ENCODE peak calls at places on chromosomes 3 and 15, in four cellular contexts. D is fibroblast of lung, Y is AG10803, J is A549. V is an unnamed sample.

GRCh38 chr15:78020007-78020406 is 57.5 kb downstream of the TBC1D2B start:
- DNase-seq in D (no peak), Y (no peak), J (no peak), V (no peak)

GRCh38 chr3:183085634-183086390 is 13.5 kb downstream of the MCCC1 start:
- DNase-seq in D (peak; percentile 69), Y (peak; percentile 28), J (peak; percentile 21), V (peak; percentile 27)

GRCh38 chr3:101144080-101144479 is 150.9 kb upstream of the ABI3BP start:
- DNase-seq in D (no peak), Y (no peak), J (no peak), V (no peak)

GRCh38 chr3:188775412-188775811 is 396.4 kb upstream of the TPRG1 start:
- DNase-seq in D (no peak), Y (no peak), J (no peak), V (no peak)

GRCh38 chr15:58139631-58140522 is 1.7 kb downstream of the AQP9 start:
- DNase-seq in D (no peak), Y (peak; percentile 82), J (no peak), V (peak; percentile 36)

GRCh38 chr3:11720220-11721113 is 76.8 kb upstream of the VGLL4 start:
- DNase-seq in D (peak; percentile 60), Y (peak; percentile 90), J (peak; percentile 84), V (peak; percentile 71)

GRCh38 chr15:71146597-71146996 is 31.3 kb downstream of the THSD4 start:
- DNase-seq in D (no peak), Y (no peak), J (no peak), V (no peak)

GRCh38 chr3:46998121-46998851 is 18.8 kb downstream of the NBEAL2 start:
- DNase-seq in D (peak; percentile 34), Y (peak; percentile 29), J (peak; percentile 69), V (peak; percentile 57)

GRCh38 chr15:28875461-28875965 is 10.3 kb upstream of the APBA2 start:
- DNase-seq in D (no peak), Y (no peak), J (no peak), V (no peak)

GRCh38 chr3:114219741-114220140 is 17.6 kb downstream of the ZNF80 start:
- DNase-seq in D (no peak), Y (no peak), J (no peak), V (no peak)

DNA sequence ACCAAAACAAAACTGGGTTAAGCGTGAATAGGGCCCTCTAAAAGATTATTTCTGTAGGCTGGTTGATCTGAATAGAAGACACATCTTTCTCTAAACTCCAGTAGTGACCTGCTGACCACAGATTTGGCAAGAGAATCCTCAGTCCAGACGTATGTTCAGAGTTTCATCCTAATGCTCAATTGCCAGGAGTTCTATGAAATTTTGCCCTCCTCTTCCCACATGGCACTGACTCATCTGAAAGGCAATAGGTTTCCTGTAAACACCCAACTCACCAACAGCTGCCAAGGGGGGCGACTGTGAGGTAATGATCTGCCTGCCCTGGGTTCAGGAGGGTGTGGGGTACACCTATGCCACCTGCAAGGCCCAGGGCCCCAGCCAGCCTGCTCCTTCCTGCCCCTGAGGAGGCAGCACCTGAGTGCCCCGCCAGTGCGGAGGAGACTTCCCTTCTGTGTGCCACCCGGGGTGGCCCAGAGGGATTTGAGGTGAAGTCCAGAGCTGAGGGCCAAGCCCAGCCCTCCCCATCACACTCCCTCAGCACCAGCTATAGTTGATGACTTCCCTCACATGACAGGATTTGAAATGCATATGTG is 8.4 kb upstream of the PLA2G4D start:
- DNase-seq in D (peak; percentile 53), Y (peak; percentile 36), J (no peak), V (peak; percentile 36)
- TF ChIP-seq CTCF in D (no peak), Y (no peak), J (no peak), V (no peak)

GRCh38 chr3:119296723-119297122 is 2.5 kb downstream of the ARHGAP31 start:
- DNase-seq in D (no peak), Y (peak; percentile 28), J (no peak), V (no peak)

GRCh38 chr3:119295816-119296484 is 1.8 kb downstream of the ARHGAP31 start:
- DNase-seq in D (peak; percentile 88), Y (peak; percentile 82), J (no peak), V (no peak)

GRCh38 chr3:119294889-119295769 is 946 bp downstream of the ARHGAP31 start:
- DNase-seq in D (peak; percentile 61), Y (peak; percentile 49), J (peak; percentile 28), V (peak; percentile 35)

GRCh38 chr3:119298565-119298941 is 4.4 kb downstream of the ARHGAP31 start:
- DNase-seq in D (no peak), Y (no peak), J (no peak), V (no peak)

GRCh38 chr3:119297169-119297568 is 3.0 kb downstream of the ARHGAP31 start:
- DNase-seq in D (peak; percentile 80), Y (peak; percentile 78), J (no peak), V (peak; percentile 67)
- H3K4me3 ChIP-seq in D (no peak overlapping the region), Y (peak overlapping the region; percentile 83), J (no peak overlapping the region), V (no peak overlapping the region)

DNA sequence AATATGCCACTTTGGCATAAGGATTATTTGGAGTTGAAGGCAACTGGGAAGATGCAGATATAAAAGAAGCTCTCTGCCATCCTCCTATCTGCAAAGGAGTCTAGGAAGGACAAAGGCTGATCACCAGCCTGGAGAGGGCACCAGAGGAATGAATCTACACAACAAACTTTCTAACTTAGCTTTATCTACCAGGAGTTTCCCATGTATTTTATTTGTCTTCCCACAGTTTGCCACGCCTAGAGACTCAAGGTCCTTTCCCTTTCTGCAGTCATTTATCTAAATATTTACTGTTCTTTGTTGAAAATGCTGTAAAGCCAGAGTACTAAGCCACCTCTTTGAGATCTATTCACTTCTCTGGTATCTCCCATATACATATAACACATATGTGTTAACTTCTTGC is 32.2 kb downstream of the GPR176 start:
- DNase-seq in D (peak; percentile 35), Y (peak; percentile 59), J (peak; percentile 50), V (peak; percentile 67)
- TF ChIP-seq CTCF in D (peak; percentile 20), Y (peak; percentile 57), J (peak; percentile 32), V (peak; percentile 48)

DNA sequence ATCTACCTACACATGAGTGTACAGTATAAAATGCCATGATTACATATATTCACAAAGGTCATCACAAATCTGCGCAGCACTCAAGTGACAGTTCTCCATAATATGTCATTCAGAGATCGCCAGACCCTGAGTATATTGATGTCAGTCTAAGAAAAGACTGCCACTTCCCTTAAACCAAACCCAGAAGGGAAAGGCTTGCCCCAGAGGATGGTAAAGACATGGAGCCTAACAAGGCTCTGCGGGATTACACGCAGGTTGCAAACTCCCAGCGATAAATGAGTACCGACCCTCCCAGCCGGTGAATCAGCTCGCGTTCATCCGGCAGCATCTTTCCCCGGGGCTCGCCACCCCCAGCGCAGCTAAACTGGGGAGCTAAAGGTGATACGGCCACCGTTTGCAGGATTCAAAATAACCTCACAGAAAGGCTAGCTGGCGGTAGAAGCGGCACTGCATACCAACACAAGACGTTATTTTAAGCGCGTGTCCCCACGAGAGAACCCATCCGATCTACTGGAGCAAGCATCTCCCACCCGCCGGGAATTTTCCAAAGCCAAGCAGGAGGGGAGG is 699 bp downstream of the MYO5A start:
- DNase-seq in D (peak; percentile 35), Y (peak; percentile 28), J (peak; percentile 34), V (peak; percentile 27)
- H3K4me3 ChIP-seq in D (peak overlapping the region; percentile 79), Y (peak overlapping the region; percentile 76), J (peak overlapping the region; percentile 92), V (peak overlapping the region; percentile 75)

GRCh38 chr3:170811928-170812591 is 57.9 kb downstream of the RPL22L1 start:
- DNase-seq in D (peak; percentile 71), Y (peak; percentile 85), J (peak; percentile 67), V (peak; percentile 87)
- TF ChIP-seq CTCF in D (peak; percentile 97), Y (peak; percentile 94), J (peak; percentile 79), V (peak; percentile 95)

GRCh38 chr3:5948081-5948480 is 760.6 kb downstream of the EDEM1 start:
- DNase-seq in D (no peak), Y (no peak), J (no peak), V (no peak)
- H3K4me3 ChIP-seq in D (no peak overlapping the region), Y (no peak overlapping the region), J (no peak overlapping the region), V (no peak overlapping the region)

DNA sequence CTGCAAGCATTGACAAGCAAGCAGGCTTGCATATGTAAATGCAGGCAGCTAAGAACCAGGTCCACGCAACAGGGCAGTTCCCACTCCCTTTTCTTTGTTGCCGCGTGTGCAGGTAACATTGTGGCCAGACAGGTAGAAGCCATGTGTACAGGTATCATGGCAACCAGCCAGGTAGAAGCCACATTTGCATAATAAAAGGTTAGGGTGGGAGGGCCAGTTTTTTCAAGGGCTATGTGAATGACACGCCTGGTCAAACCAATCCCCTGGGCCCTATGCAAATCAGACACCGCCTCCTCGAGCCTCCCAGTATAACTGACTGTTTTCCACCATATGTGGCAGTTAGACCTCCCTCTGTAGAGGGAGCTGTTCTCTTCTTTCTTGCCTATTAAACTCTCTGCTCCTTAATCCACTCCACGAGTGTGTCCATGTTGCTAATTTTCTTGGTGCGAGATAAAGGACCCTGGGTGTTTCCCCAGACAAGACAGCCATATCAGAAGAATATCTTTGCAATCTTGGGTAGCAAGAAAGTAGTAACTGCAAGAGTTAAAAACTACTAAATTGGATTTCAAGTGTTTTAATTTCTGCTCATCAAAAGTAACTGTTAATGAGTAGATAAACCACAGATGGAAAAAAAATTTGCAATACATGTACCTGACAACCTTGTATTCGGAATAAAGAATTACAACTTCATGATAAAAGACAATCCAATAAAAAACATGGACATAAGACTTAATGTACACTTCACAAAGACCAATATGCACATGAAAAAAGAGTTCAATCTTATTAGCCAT is 21.8 kb downstream of the PCOLCE2 start:
- DNase-seq in D (no peak), Y (no peak), J (peak; percentile 51), V (no peak)
- TF ChIP-seq CTCF in D (no peak), Y (no peak), J (no peak), V (peak; percentile 8)

V was measured in fibroblast of pulmonary artery.